ENCODE peak calls at places on chromosomes 2 and 18, in seven cellular contexts. One of them, this sample, is unnamed.

GRCh38 chr2:29014811-29015414 is 33.8 kb downstream of the TOGARAM2 start:
- DNase-seq in NCI-H2107: no peak
- DNase-seq in pancreas: no peak
- DNase-seq in tibial nerve: no peak
- DNase-seq in hippocampal formation: no peak
- DNase-seq in activated effector memory CD4-positive, alpha-beta T cell treated with anti-CD3 and anti-CD28 coated beads, Interleukin-2, amount 50 U/mL, for 16 hours: peak; percentile 88
- DNase-seq in posterior vena cava: no peak
- DNase-seq in this sample: peak; percentile 33

GRCh38 chr2:19543271-19544019 is 185.0 kb upstream of the OSR1 start:
- DNase-seq in NCI-H2107: no peak
- DNase-seq in pancreas: no peak
- DNase-seq in tibial nerve: no peak
- DNase-seq in hippocampal formation: no peak
- DNase-seq in activated effector memory CD4-positive, alpha-beta T cell treated with anti-CD3 and anti-CD28 coated beads, Interleukin-2, amount 50 U/mL, for 16 hours: no peak
- DNase-seq in posterior vena cava: no peak
- DNase-seq in this sample: peak; percentile 41

GRCh38 chr18:46462523-46462922 is 194.5 kb downstream of the LOXHD1 start:
- DNase-seq in NCI-H2107: no peak
- DNase-seq in pancreas: no peak
- DNase-seq in tibial nerve: no peak
- DNase-seq in hippocampal formation: no peak
- DNase-seq in activated effector memory CD4-positive, alpha-beta T cell treated with anti-CD3 and anti-CD28 coated beads, Interleukin-2, amount 50 U/mL, for 16 hours: no peak
- DNase-seq in posterior vena cava: peak; percentile 48
- DNase-seq in this sample: no peak

GRCh38 chr2:120675460-120676130 is 60.1 kb upstream of the GLI2 start:
- DNase-seq in NCI-H2107: no peak
- DNase-seq in pancreas: peak; percentile 55
- DNase-seq in tibial nerve: peak; percentile 35
- DNase-seq in hippocampal formation: no peak
- DNase-seq in activated effector memory CD4-positive, alpha-beta T cell treated with anti-CD3 and anti-CD28 coated beads, Interleukin-2, amount 50 U/mL, for 16 hours: peak; percentile 75
- DNase-seq in posterior vena cava: peak; percentile 89
- DNase-seq in this sample: peak; percentile 32

GRCh38 chr2:105179469-105180372 is 61.8 kb upstream of the GPR45 start:
- DNase-seq in NCI-H2107: no peak
- DNase-seq in pancreas: peak; percentile 20
- DNase-seq in tibial nerve: no peak
- DNase-seq in hippocampal formation: no peak
- DNase-seq in activated effector memory CD4-positive, alpha-beta T cell treated with anti-CD3 and anti-CD28 coated beads, Interleukin-2, amount 50 U/mL, for 16 hours: no peak
- DNase-seq in posterior vena cava: no peak
- DNase-seq in this sample: peak; percentile 93

GRCh38 chr2:40511661-40512213 is 59.8 kb upstream of the SLC8A1 start:
- DNase-seq in NCI-H2107: no peak
- DNase-seq in pancreas: no peak
- DNase-seq in tibial nerve: no peak
- DNase-seq in hippocampal formation: no peak
- DNase-seq in activated effector memory CD4-positive, alpha-beta T cell treated with anti-CD3 and anti-CD28 coated beads, Interleukin-2, amount 50 U/mL, for 16 hours: no peak
- DNase-seq in posterior vena cava: no peak
- DNase-seq in this sample: peak; percentile 88

GRCh38 chr2:42851740-42852250 is 59.4 kb upstream of the HAAO start:
- DNase-seq in NCI-H2107: no peak
- DNase-seq in pancreas: no peak
- DNase-seq in tibial nerve: no peak
- DNase-seq in hippocampal formation: no peak
- DNase-seq in activated effector memory CD4-positive, alpha-beta T cell treated with anti-CD3 and anti-CD28 coated beads, Interleukin-2, amount 50 U/mL, for 16 hours: peak; percentile 1
- DNase-seq in posterior vena cava: no peak
- DNase-seq in this sample: no peak

GRCh38 chr2:147844691-147845607 is at the start of gene ACVR2A:
- DNase-seq in NCI-H2107: no peak
- DNase-seq in pancreas: peak; percentile 59
- DNase-seq in tibial nerve: peak; percentile 15
- DNase-seq in hippocampal formation: peak; percentile 59
- DNase-seq in activated effector memory CD4-positive, alpha-beta T cell treated with anti-CD3 and anti-CD28 coated beads, Interleukin-2, amount 50 U/mL, for 16 hours: peak; percentile 75
- DNase-seq in posterior vena cava: no peak
- DNase-seq in this sample: peak; percentile 57

GRCh38 chr18:52339891-52340371 is at the start of gene DCC:
- DNase-seq in NCI-H2107: no peak
- DNase-seq in pancreas: peak; percentile 37
- DNase-seq in tibial nerve: no peak
- DNase-seq in hippocampal formation: peak; percentile 69
- DNase-seq in activated effector memory CD4-positive, alpha-beta T cell treated with anti-CD3 and anti-CD28 coated beads, Interleukin-2, amount 50 U/mL, for 16 hours: no peak
- DNase-seq in posterior vena cava: no peak
- DNase-seq in this sample: peak; percentile 6

GRCh38 chr2:29616569-29616968 is 304.8 kb downstream of the ALK start:
- DNase-seq in NCI-H2107: no peak
- DNase-seq in pancreas: no peak
- DNase-seq in tibial nerve: no peak
- DNase-seq in hippocampal formation: no peak
- DNase-seq in activated effector memory CD4-positive, alpha-beta T cell treated with anti-CD3 and anti-CD28 coated beads, Interleukin-2, amount 50 U/mL, for 16 hours: no peak
- DNase-seq in posterior vena cava: no peak
- DNase-seq in this sample: no peak

GRCh38 chr18:3345885-3346284 is 84.0 kb downstream of the MYL12B start:
- DNase-seq in NCI-H2107: no peak
- DNase-seq in pancreas: no peak
- DNase-seq in tibial nerve: no peak
- DNase-seq in hippocampal formation: no peak
- DNase-seq in activated effector memory CD4-positive, alpha-beta T cell treated with anti-CD3 and anti-CD28 coated beads, Interleukin-2, amount 50 U/mL, for 16 hours: no peak
- DNase-seq in posterior vena cava: no peak
- DNase-seq in this sample: peak; percentile 91

GRCh38 chr18:76363451-76364120 is 131.5 kb downstream of the ZNF516 start:
- DNase-seq in NCI-H2107: no peak
- DNase-seq in pancreas: no peak
- DNase-seq in tibial nerve: no peak
- DNase-seq in hippocampal formation: no peak
- DNase-seq in activated effector memory CD4-positive, alpha-beta T cell treated with anti-CD3 and anti-CD28 coated beads, Interleukin-2, amount 50 U/mL, for 16 hours: no peak
- DNase-seq in posterior vena cava: no peak
- DNase-seq in this sample: no peak